ENCODE peak calls at places on chromosomes 7 and 10, in ten cellular contexts. Q, K, S, F, L, R, Z, W, H and G are unnamed samples.

GRCh38 chr10:117546020-117546629 is 3.6 kb downstream of the EMX2 start:
- DNase-seq in Q (no peak), K (no peak), S (no peak), F (no peak), L (no peak), R (no peak), Z (no peak), W (no peak), H (no peak), G (peak; percentile 78)

GRCh38 chr10:113087082-113088029 is 137.3 kb downstream of the TCF7L2 start:
- DNase-seq in Q (no peak), K (peak; percentile 98), S (peak; percentile 98), F (peak; percentile 96), L (no peak), R (peak; percentile 99), Z (no peak), W (peak; percentile 99), H (peak; percentile 71), G (peak; percentile 95)

GRCh38 chr7:95132500-95132899 is 191.8 kb downstream of the PON1 start:
- DNase-seq in Q (no peak), K (no peak), S (no peak), F (no peak), L (no peak), R (no peak), Z (no peak), W (no peak), H (no peak), G (no peak)

GRCh38 chr10:8402469-8403074 is 348.1 kb downstream of the GATA3 start:
- DNase-seq in Q (no peak), K (no peak), S (no peak), F (no peak), L (no peak), R (no peak), Z (no peak), W (peak; percentile 48), H (no peak), G (no peak)

GRCh38 chr10:114708084-114708483 is 50.0 kb upstream of the ABLIM1 start:
- DNase-seq in Q (no peak), K (no peak), S (no peak), F (no peak), L (no peak), R (no peak), Z (no peak), W (no peak), H (no peak), G (no peak)

GRCh38 chr10:127013696-127014095 is 108.5 kb downstream of the DOCK1 start:
- DNase-seq in Q (no peak), K (no peak), S (no peak), F (no peak), L (no peak), R (no peak), Z (no peak), W (no peak), H (no peak), G (no peak)

GRCh38 chr10:119859422-119860258 is 13.0 kb downstream of the MCMBP start:
- DNase-seq in Q (no peak), K (peak; percentile 47), S (no peak), F (peak; percentile 44), L (no peak), R (no peak), Z (no peak), W (peak; percentile 65), H (no peak), G (no peak)

GRCh38 chr7:151822541-151823181 is 54.3 kb downstream of the PRKAG2 start:
- DNase-seq in Q (no peak), K (no peak), S (no peak), F (no peak), L (no peak), R (no peak), Z (no peak), W (no peak), H (no peak), G (peak; percentile 45)

GRCh38 chr10:28913436-28913835 is 236.1 kb downstream of the BAMBI start:
- DNase-seq in Q (no peak), K (no peak), S (no peak), F (no peak), L (no peak), R (no peak), Z (no peak), W (no peak), H (no peak), G (no peak)

GRCh38 chr7:27145884-27146401 is 1.6 kb downstream of the HOXA6 start:
- DNase-seq in Q (no peak), K (no peak), S (no peak), F (no peak), L (no peak), R (no peak), Z (no peak), W (no peak), H (peak; percentile 24), G (peak; percentile 86)

GRCh38 chr7:28272461-28272877 is 91.9 kb upstream of the JAZF1 start:
- DNase-seq in Q (peak; percentile 44), K (peak; percentile 30), S (peak; percentile 33), F (no peak), L (peak; percentile 78), R (peak; percentile 47), Z (peak; percentile 61), W (peak; percentile 71), H (peak; percentile 51), G (peak; percentile 87)
- H3K4me3 ChIP-seq in Q (no peak overlapping the region), K (no peak overlapping the region), S (no peak overlapping the region), F (no peak overlapping the region), L (no peak overlapping the region), R (no peak overlapping the region), Z (no peak overlapping the region), W (no peak overlapping the region), H (no peak overlapping the region), G (peak overlapping the region; percentile 64)

DNA sequence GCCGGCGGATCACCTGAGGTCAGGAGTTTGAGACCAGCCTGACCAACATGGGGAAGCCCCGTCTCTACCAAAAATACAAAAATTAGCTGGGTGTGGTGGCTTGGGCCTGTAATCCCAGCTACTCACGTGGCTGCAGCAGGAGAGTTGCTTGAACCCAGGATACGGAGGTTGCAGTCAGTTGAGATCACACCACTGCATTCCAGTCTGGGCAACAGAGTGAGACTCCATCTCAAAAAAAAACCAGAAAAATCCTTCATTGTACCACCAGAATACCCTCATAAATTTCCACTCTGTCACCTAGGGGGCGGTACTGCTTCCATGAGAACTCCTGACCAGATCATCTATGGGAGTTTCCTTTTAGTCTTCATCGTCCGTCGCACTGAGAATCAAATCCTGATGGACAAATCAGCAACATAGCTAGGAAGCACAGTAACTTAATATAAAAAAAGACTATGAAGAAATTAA is 225.8 kb upstream of the KLF14 start:
- DNase-seq in Q (no peak), K (peak; percentile 87), S (no peak), F (peak; percentile 14), L (no peak), R (peak; percentile 83), Z (no peak), W (peak; percentile 86), H (no peak), G (peak; percentile 4)
- H3K27ac ChIP-seq in Q (peak overlapping the region; percentile 8), K (peak overlapping the region; percentile 94), S (peak overlapping the region; percentile 98), F (no peak overlapping the region), L (no peak overlapping the region), R (peak overlapping the region; percentile 96), Z (no peak overlapping the region), W (no peak overlapping the region), H (no peak overlapping the region), G (peak overlapping the region; percentile 100)

DNA sequence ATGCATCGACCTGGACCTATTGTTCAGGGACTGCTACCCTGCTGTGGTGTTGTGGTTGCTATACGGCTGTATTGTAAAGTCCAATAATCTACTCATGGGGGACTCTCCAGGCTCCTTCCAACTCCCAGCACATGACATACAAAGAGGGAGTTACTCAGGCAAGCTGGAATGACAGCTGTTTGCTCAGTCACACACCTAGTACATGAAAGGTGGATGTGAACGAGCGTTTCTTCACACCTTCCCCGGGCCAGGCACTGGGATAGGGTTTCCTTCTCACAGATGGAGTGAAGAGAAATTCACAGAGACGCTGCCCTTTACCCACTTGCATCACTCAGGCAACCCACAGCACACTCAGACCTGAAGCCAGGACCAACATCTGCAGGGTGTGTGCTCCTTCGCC is 215.7 kb downstream of the TNS3 start:
- DNase-seq in Q (no peak), K (no peak), S (no peak), F (no peak), L (no peak), R (no peak), Z (no peak), W (no peak), H (no peak), G (peak; percentile 9)
- TF ChIP-seq CTCF in Q (no peak), K (no peak), S (no peak), F (no peak), L (no peak), R (no peak), Z (no peak), W (no peak), H (no peak), G (no peak)

GRCh38 chr10:110644598-110645462 is 694 bp downstream of the RBM20 start:
- DNase-seq in Q (no peak), K (no peak), S (no peak), F (no peak), L (no peak), R (no peak), Z (no peak), W (no peak), H (no peak), G (no peak)
- H3K4me3 ChIP-seq in Q (peak overlapping the region; percentile 54), K (peak overlapping the region; percentile 69), S (peak overlapping the region; percentile 64), F (no peak overlapping the region), L (peak overlapping the region; percentile 49), R (peak overlapping the region; percentile 68), Z (peak overlapping the region; percentile 54), W (peak overlapping the region; percentile 93), H (peak overlapping the region; percentile 20), G (peak overlapping the region; percentile 66)

GRCh38 chr7:137539111-137539715 is 195.7 kb upstream of the PTN start:
- DNase-seq in Q (no peak), K (no peak), S (peak; percentile 73), F (no peak), L (no peak), R (peak; percentile 93), Z (no peak), W (peak; percentile 68), H (no peak), G (no peak)
- H3K27ac ChIP-seq in Q (no peak overlapping the region), K (no peak overlapping the region), S (peak overlapping the region; percentile 85), F (no peak overlapping the region), L (no peak overlapping the region), R (peak overlapping the region; percentile 98), Z (peak overlapping the region; percentile 4), W (peak overlapping the region; percentile 71), H (no peak overlapping the region), G (peak overlapping the region; percentile 98)

GRCh38 chr7:24894670-24895221 is 85.2 kb downstream of the OSBPL3 start:
- DNase-seq in Q (no peak), K (no peak), S (no peak), F (no peak), L (no peak), R (no peak), Z (no peak), W (no peak), H (no peak), G (no peak)
- TF ChIP-seq CTCF in Q (peak; percentile 46), K (peak; percentile 23), S (peak; percentile 60), F (peak; percentile 50), L (no peak), R (peak; percentile 66), Z (no peak), W (peak; percentile 54), H (no peak), G (peak; percentile 45)

GRCh38 chr10:96374639-96374984 is 15.8 kb upstream of the OPALIN start:
- DNase-seq in Q (no peak), K (no peak), S (no peak), F (no peak), L (no peak), R (no peak), Z (peak; percentile 51), W (no peak), H (no peak), G (no peak)
- H3K4me3 ChIP-seq in Q (peak overlapping the region; percentile 52), K (peak overlapping the region; percentile 42), S (peak overlapping the region; percentile 53), F (no peak overlapping the region), L (no peak overlapping the region), R (peak overlapping the region; percentile 49), Z (peak overlapping the region; percentile 16), W (peak overlapping the region; percentile 35), H (no peak overlapping the region), G (peak overlapping the region; percentile 74)